ENCODE peak calls at places on chromosome 18, in four cellular contexts. D is K562, V is HepG2, O is H1. Y is an unnamed sample.

GRCh38 chr18:50428531-50429206 is 53.8 kb downstream of the SKA1 start:
- DNase-seq in D (no peak), O (no peak), V (no peak), Y (no peak)

GRCh38 chr18:70420151-70420898 is 131.5 kb downstream of the SOCS6 start:
- DNase-seq in O (no peak), V (peak), D (no peak), Y (no peak)

GRCh38 chr18:48736861-48737260 is 198.0 kb downstream of the CTIF start:
- DNase-seq in V (no peak), O (no peak), D (no peak), Y (no peak)

GRCh38 chr18:45014047-45014501 is 333.4 kb downstream of the SETBP1 start:
- DNase-seq in D (no peak), O (no peak), V (no peak), Y (peak)

GRCh38 chr18:23054553-23054952 is 80.7 kb upstream of the CABLES1 start:
- DNase-seq in O (no peak), V (no peak), D (no peak), Y (no peak)

GRCh38 chr18:14784133-14784532 is 36.2 kb downstream of the ANKRD30B start:
- DNase-seq in D (no peak), V (no peak), O (no peak), Y (no peak)

GRCh38 chr18:48968412-48969215 is 17.8 kb upstream of the SMAD7 start:
- DNase-seq in D (no peak), V (no peak), O (no peak), Y (no peak)

GRCh38 chr18:10013621-10014543 is 100.1 kb downstream of the VAPA start:
- DNase-seq in O (no peak), V (no peak), D (no peak), Y (no peak)

GRCh38 chr18:58862851-58863538 is 1.7 kb upstream of the ZNF532 start:
- DNase-seq in O (no peak), V (no peak), D (no peak), Y (peak)

GRCh38 chr18:59005266-59005665 is 134.4 kb upstream of the SEC11C start:
- DNase-seq in V (no peak), O (peak), D (no peak), Y (peak)

GRCh38 chr18:48365965-48366364 is 43.2 kb downstream of the ZBTB7C start:
- DNase-seq in D (no peak), V (no peak), O (no peak), Y (no peak)

GRCh38 chr18:58793361-58793760 is 71.3 kb upstream of the ZNF532 start:
- DNase-seq in V (no peak), O (no peak), D (no peak), Y (peak)

GRCh38 chr18:34122724-34123334 is 101.9 kb downstream of the NOL4 start:
- DNase-seq in V (peak), O (no peak), D (peak), Y (peak)

GRCh38 chr18:32244863-32245262 is 55.0 kb downstream of the MEP1B start:
- DNase-seq in V (no peak), O (no peak), D (no peak), Y (no peak)

GRCh38 chr18:51039138-51040112 is 9.4 kb downstream of the SMAD4 start:
- DNase-seq in D (peak), O (no peak), V (no peak), Y (no peak)

GRCh38 chr18:4096501-4096900 is 358.6 kb downstream of the DLGAP1 start:
- DNase-seq in O (no peak), D (no peak), V (no peak), Y (no peak)

GRCh38 chr18:79524181-79525078 is 128.7 kb downstream of the NFATC1 start:
- DNase-seq in O (no peak), V (no peak), D (no peak), Y (no peak)

GRCh38 chr18:13151656-13152055 is 66.9 kb upstream of the LDLRAD4 start:
- DNase-seq in D (no peak), V (no peak), O (no peak), Y (no peak)

GRCh38 chr18:50374753-50375391 is at the start of gene SKA1:
- DNase-seq in V (peak), D (peak), O (peak), Y (peak)

GRCh38 chr18:21303913-21304312 is 61.9 kb downstream of the GREB1L start:
- DNase-seq in D (no peak), O (no peak), V (no peak), Y (peak)

GRCh38 chr18:10724666-10725065 is 198.8 kb downstream of the NAPG start:
- DNase-seq in O (no peak), D (no peak), V (no peak), Y (no peak)

GRCh38 chr18:69400976-69401474 is 337 bp downstream of the DOK6 start:
- DNase-seq in V (no peak), D (no peak), O (no peak), Y (no peak)

GRCh38 chr18:59311631-59312030 is 6.8 kb downstream of the CPLX4 start:
- DNase-seq in O (no peak), V (no peak), D (no peak), Y (no peak)

GRCh38 chr18:78771496-78772368 is 207.9 kb upstream of the SALL3 start:
- DNase-seq in O (no peak), V (no peak), D (no peak), Y (no peak)

GRCh38 chr18:70431203-70431624 is 142.4 kb downstream of the SOCS6 start:
- DNase-seq in O (no peak), V (peak), D (no peak), Y (peak)

GRCh38 chr18:48402953-48403352 is 6.2 kb downstream of the ZBTB7C start:
- DNase-seq in O (no peak), D (no peak), V (no peak), Y (no peak)

GRCh38 chr18:22223263-22223960 is 54.0 kb downstream of the GATA6 start:
- DNase-seq in O (peak), D (peak), V (peak), Y (peak)

GRCh38 chr18:79497638-79498081 is 101.9 kb downstream of the NFATC1 start:
- DNase-seq in V (no peak), O (no peak), D (no peak), Y (no peak)

GRCh38 chr18:5900249-5900648 is 4.9 kb upstream of the TMEM200C start:
- DNase-seq in O (no peak), V (peak), D (no peak), Y (peak)

GRCh38 chr18:77086034-77086433 is 46.5 kb downstream of the MBP start:
- DNase-seq in V (no peak), O (no peak), D (no peak), Y (no peak)

GRCh38 chr18:23718243-23718720 is 29.0 kb downstream of the LAMA3 start:
- DNase-seq in V (no peak), D (peak), O (no peak), Y (no peak)

GRCh38 chr18:2337552-2338141 is 233.7 kb downstream of the METTL4 start:
- DNase-seq in V (peak), D (peak), O (no peak), Y (peak)

GRCh38 chr18:46242185-46242584 is 138.0 kb downstream of the HAUS1 start:
- DNase-seq in O (no peak), V (no peak), D (no peak), Y (no peak)
- TF ChIP-seq PHF8 in O (no peak), V (no peak), D (no peak), Y (no peak)

GRCh38 chr18:46712406-46712805 is 44.4 kb downstream of the ST8SIA5 start:
- DNase-seq in O (no peak), V (no peak), D (no peak), Y (no peak)
- TF ChIP-seq PHF8 in O (no peak), V (no peak), D (no peak), Y (no peak)

GRCh38 chr18:8536226-8536625 is 73.0 kb upstream of the RAB12 start:
- DNase-seq in O (no peak), V (no peak), D (no peak), Y (no peak)
- TF ChIP-seq PHF8 in O (no peak), V (no peak), D (no peak), Y (no peak)

DNA sequence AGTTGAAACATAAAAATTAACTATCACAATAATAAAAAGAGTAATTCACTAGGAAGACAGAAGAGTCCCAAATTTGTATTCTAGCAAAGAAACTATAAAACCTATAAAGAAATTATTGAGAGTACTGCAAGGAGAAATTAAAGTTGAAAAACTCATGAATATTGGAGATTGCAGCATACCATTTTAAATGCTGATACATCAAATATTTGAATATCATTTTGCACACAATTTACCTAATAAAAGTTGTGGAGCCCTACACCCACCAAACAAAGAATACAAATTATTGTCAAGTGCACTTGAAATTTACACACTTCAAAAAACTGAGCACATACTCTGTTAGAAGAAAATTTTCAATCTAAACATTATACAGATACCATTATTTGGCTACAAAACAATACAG is 531.6 kb upstream of the SMIM21 start:
- DNase-seq in V (no peak), D (no peak), O (no peak), Y (no peak)
- TF ChIP-seq PHF8 in V (no peak), D (no peak), O (no peak), Y (no peak)

GRCh38 chr18:26981373-26982082 is 116.0 kb upstream of the AQP4 start:
- DNase-seq in O (no peak), D (no peak), V (no peak), Y (no peak)
- TF ChIP-seq PHF8 in O (no peak), D (no peak), V (no peak), Y (no peak)

GRCh38 chr18:56252456-56252855 is 385.9 kb downstream of the TXNL1 start:
- DNase-seq in D (no peak), O (no peak), V (no peak), Y (no peak)

GRCh38 chr18:56246912-56247311 is 391.5 kb downstream of the TXNL1 start:
- DNase-seq in O (no peak), V (no peak), D (no peak), Y (no peak)

GRCh38 chr18:56245856-56246575 is 392.4 kb downstream of the TXNL1 start:
- DNase-seq in V (no peak), O (no peak), D (no peak), Y (peak)

DNA sequence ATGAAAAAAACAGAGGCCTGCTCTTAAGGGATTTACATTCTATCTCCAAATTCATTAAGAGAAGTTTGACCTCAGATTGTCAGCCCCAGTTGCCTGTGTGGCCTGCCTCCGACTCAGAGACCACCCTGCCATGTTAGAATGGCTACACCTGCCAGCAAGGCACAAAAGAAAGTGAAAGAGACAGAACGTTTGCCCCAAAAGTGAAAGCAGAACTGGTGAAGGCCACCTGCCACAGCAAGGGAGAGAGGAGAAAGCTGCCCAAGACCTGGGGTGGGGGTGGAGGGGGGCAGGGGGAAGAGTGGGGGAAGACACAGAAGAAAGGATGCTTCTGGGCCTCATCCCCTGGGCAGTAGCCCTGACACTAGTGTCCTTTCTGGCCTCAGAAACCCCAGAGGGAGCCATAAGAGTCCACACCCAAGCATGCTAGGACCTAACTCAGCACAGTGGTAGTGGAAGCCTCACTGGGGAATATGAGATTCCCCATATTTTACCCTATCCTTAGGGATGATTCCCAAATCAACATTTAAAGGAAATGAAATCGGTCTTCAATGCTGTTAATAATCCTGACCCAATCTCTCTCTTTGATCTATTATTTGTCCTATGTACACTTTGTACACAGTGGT is 389.7 kb downstream of the TXNL1 start:
- DNase-seq in V (no peak), D (no peak), O (no peak), Y (no peak)
- TF ChIP-seq PHF8 in V (no peak), D (no peak), O (no peak), Y (no peak)

GRCh38 chr18:8264861-8265411 is 344.3 kb upstream of the RAB12 start:
- DNase-seq in O (no peak), V (peak), D (no peak), Y (no peak)
- TF ChIP-seq PHF8 in O (no peak), V (no peak), D (no peak), Y (no peak)

GRCh38 chr18:36329684-36330434 is 32.3 kb downstream of the FHOD3 start:
- DNase-seq in V (no peak), O (peak), D (no peak), Y (no peak)
- TF ChIP-seq PHF8 in V (no peak), O (no peak), D (no peak), Y (no peak)

DNA sequence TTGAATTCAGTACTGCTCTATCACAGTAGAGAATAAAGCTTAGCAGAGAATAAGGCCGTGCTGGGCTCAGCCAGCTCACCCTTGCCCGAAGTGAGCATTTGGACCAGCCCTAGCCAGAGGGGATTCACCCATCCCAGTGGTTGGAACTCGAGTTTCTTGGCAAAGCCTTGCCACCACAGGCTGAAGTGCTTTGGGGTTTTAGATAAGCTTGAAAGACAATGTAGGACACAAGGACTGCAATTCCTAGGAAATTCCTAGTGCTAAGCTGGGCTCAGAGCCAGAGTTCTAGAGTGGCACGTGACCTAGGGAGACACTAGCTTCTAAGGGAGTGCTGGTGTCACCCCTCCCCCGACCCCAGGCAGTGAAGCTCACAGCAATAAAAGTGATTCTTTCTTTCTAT is 28.0 kb downstream of the SERPINB11 start:
- DNase-seq in V (no peak), D (no peak), O (no peak), Y (no peak)
- TF ChIP-seq PHF8 in V (no peak), D (no peak), O (no peak), Y (no peak)

GRCh38 chr18:31232000-31232399 is 69.3 kb upstream of the DSC1 start:
- DNase-seq in O (no peak), V (no peak), D (no peak), Y (no peak)

GRCh38 chr18:31227497-31228229 is 65.0 kb upstream of the DSC1 start:
- DNase-seq in O (no peak), D (no peak), V (no peak), Y (no peak)

GRCh38 chr18:31232779-31233424 is 70.2 kb upstream of the DSC1 start:
- DNase-seq in V (peak), D (no peak), O (no peak), Y (no peak)

GRCh38 chr18:31229829-31230228 is 67.2 kb upstream of the DSC1 start:
- DNase-seq in O (no peak), D (no peak), V (no peak), Y (no peak)

DNA sequence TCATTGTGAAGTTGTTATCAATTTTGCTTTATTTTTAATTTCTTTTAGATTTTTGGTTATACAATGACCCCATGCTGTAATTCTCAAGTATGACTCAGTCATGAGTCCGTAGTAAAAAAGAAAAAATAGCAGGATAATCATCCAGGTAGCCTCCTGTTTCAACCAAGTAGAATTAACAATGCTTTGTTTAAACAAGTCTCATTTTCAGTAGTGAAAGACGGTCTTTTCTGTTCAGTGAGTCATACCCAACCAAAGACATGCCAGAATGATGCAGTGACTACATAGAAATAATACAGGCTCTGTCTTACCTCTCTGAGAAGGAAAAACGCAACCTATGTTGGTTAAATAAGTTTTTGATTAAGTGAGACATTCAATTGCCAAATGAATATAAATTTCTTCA is 67.8 kb upstream of the DSC1 start:
- DNase-seq in V (peak), O (no peak), D (no peak), Y (peak)
- TF ChIP-seq PHF8 in V (no peak), O (no peak), D (no peak), Y (no peak)

Y was measured in A549.